ENCODE peak calls at places on chromosomes 5 and 9, in eight cellular contexts. One of them, this sample, is unnamed.

GRCh38 chr9:82490019-82490499 is 501.5 kb downstream of the SPATA31D1 start:
- DNase-seq in COR-L47: no peak
- DNase-seq in fibroblast of the aortic adventitia: peak
- DNase-seq in IMR-90: peak
- DNase-seq in PC-9: no peak
- DNase-seq in right cardiac atrium: no peak
- DNase-seq in AG09319: peak
- DNase-seq in iris pigment epithelial cell: peak
- DNase-seq in this sample: no peak

GRCh38 chr9:76894198-76894597 is 11.7 kb downstream of the PRUNE2 start:
- DNase-seq in iris pigment epithelial cell: no peak
- DNase-seq in COR-L47: no peak
- DNase-seq in IMR-90: no peak
- DNase-seq in fibroblast of the aortic adventitia: no peak
- DNase-seq in PC-9: no peak
- DNase-seq in AG09319: no peak
- DNase-seq in right cardiac atrium: no peak
- DNase-seq in this sample: no peak

GRCh38 chr5:130528474-130528873 is 624.2 kb downstream of the CHSY3 start:
- DNase-seq in iris pigment epithelial cell: peak
- DNase-seq in COR-L47: no peak
- DNase-seq in AG09319: no peak
- DNase-seq in fibroblast of the aortic adventitia: peak
- DNase-seq in right cardiac atrium: no peak
- DNase-seq in IMR-90: no peak
- DNase-seq in PC-9: no peak
- DNase-seq in this sample: no peak

GRCh38 chr5:12691330-12691729 is 787.1 kb upstream of the CTNND2 start:
- DNase-seq in fibroblast of the aortic adventitia: no peak
- DNase-seq in right cardiac atrium: no peak
- DNase-seq in IMR-90: no peak
- DNase-seq in iris pigment epithelial cell: no peak
- DNase-seq in AG09319: no peak
- DNase-seq in PC-9: no peak
- DNase-seq in COR-L47: no peak
- DNase-seq in this sample: no peak

GRCh38 chr5:4511996-4512656 is 628.0 kb upstream of the ADAMTS16 start:
- DNase-seq in COR-L47: no peak
- DNase-seq in right cardiac atrium: peak
- DNase-seq in iris pigment epithelial cell: no peak
- DNase-seq in fibroblast of the aortic adventitia: no peak
- DNase-seq in AG09319: no peak
- DNase-seq in IMR-90: no peak
- DNase-seq in PC-9: no peak
- DNase-seq in this sample: no peak

GRCh38 chr5:142324377-142324870 is 397 bp downstream of the SPRY4 start:
- DNase-seq in fibroblast of the aortic adventitia: no peak
- DNase-seq in PC-9: no peak
- DNase-seq in IMR-90: no peak
- DNase-seq in COR-L47: no peak
- DNase-seq in AG09319: no peak
- DNase-seq in iris pigment epithelial cell: no peak
- DNase-seq in right cardiac atrium: peak
- DNase-seq in this sample: peak

GRCh38 chr5:66554211-66554610 is 42.0 kb upstream of the MAST4 start:
- DNase-seq in COR-L47: no peak
- DNase-seq in PC-9: peak
- DNase-seq in fibroblast of the aortic adventitia: peak
- DNase-seq in right cardiac atrium: no peak
- DNase-seq in AG09319: no peak
- DNase-seq in IMR-90: no peak
- DNase-seq in iris pigment epithelial cell: peak
- DNase-seq in this sample: no peak

GRCh38 chr5:171310816-171311697 is 2.0 kb downstream of the TLX3 start:
- DNase-seq in right cardiac atrium: no peak
- DNase-seq in IMR-90: peak
- DNase-seq in fibroblast of the aortic adventitia: no peak
- DNase-seq in COR-L47: no peak
- DNase-seq in PC-9: no peak
- DNase-seq in iris pigment epithelial cell: peak
- DNase-seq in AG09319: no peak
- DNase-seq in this sample: no peak

GRCh38 chr9:129289883-129290282 is 111.8 kb upstream of the IER5L start:
- DNase-seq in COR-L47: no peak
- DNase-seq in PC-9: no peak
- DNase-seq in iris pigment epithelial cell: no peak
- DNase-seq in right cardiac atrium: no peak
- DNase-seq in fibroblast of the aortic adventitia: no peak
- DNase-seq in IMR-90: no peak
- DNase-seq in AG09319: no peak
- DNase-seq in this sample: no peak

This sample was measured in Calu3.